ENCODE peak calls at places on chromosomes 12 and 14, in seven cellular contexts. O is nucleus accumbens; E is activated gamma-delta T cell treated with anti-CD3 and anti-CD28 coated beads, Interleukin-2, amount 50 U/mL, for 16 hours; A is right lobe of liver; R is putamen; N is NCI-H774; T is GM12864. C is an unnamed sample.

GRCh38 chr12:44465139-44465538 is 411.0 kb downstream of the NELL2 start:
- DNase-seq in O (no peak), E (no peak), A (no peak), R (no peak), N (no peak), T (no peak), C (no peak)

GRCh38 chr14:28742171-28742846 is 24.3 kb upstream of the FOXG1 start:
- DNase-seq in O (no peak), E (no peak), A (no peak), R (no peak), N (no peak), T (no peak), C (no peak)

GRCh38 chr14:68630081-68630571 is 162.7 kb downstream of the ZFP36L1 start:
- DNase-seq in O (no peak), E (no peak), A (no peak), R (no peak), N (no peak), T (no peak), C (no peak)

GRCh38 chr12:103814436-103814835 is 26.6 kb downstream of the NT5DC3 start:
- DNase-seq in O (no peak), E (no peak), A (no peak), R (no peak), N (no peak), T (no peak), C (peak; percentile 52)

GRCh38 chr14:95136631-95137030 is 20.7 kb downstream of the DICER1 start:
- DNase-seq in O (no peak), E (no peak), A (no peak), R (no peak), N (no peak), T (no peak), C (peak; percentile 8)

GRCh38 chr12:10189653-10190052 is 10.8 kb downstream of the TMEM52B start:
- DNase-seq in O (no peak), E (no peak), A (no peak), R (no peak), N (no peak), T (no peak), C (peak; percentile 39)

GRCh38 chr12:75747572-75747995 is 236.2 kb upstream of the KRR1 start:
- DNase-seq in O (no peak), E (no peak), A (no peak), R (no peak), N (no peak), T (no peak), C (peak; percentile 91)

GRCh38 chr12:119259483-119259882 is 75.0 kb upstream of the CCDC60 start:
- DNase-seq in O (no peak), E (no peak), A (no peak), R (no peak), N (no peak), T (no peak), C (no peak)

GRCh38 chr12:128621304-128621703 is 202.5 kb downstream of the SLC15A4 start:
- DNase-seq in O (no peak), E (no peak), A (no peak), R (no peak), N (no peak), T (no peak), C (no peak)

GRCh38 chr12:40314927-40315326 is 90.1 kb downstream of the LRRK2 start:
- DNase-seq in O (no peak), E (no peak), A (no peak), R (no peak), N (no peak), T (no peak), C (no peak)

GRCh38 chr12:72281145-72281544 is 9.0 kb downstream of the TRHDE start:
- DNase-seq in O (no peak), E (no peak), A (no peak), R (no peak), N (no peak), T (no peak), C (peak; percentile 82)

GRCh38 chr12:42119085-42119633 is 25.5 kb downstream of the GXYLT1 start:
- DNase-seq in O (no peak), E (no peak), A (no peak), R (no peak), N (no peak), T (no peak), C (peak; percentile 86)

GRCh38 chr12:69026341-69026740 is 93.4 kb upstream of the CPM start:
- DNase-seq in O (no peak), E (no peak), A (no peak), R (no peak), N (no peak), T (no peak), C (no peak)

GRCh38 chr14:64763801-64764511 is 59.7 kb downstream of the PLEKHG3 start:
- DNase-seq in O (no peak), E (no peak), A (no peak), R (no peak), N (no peak), T (no peak), C (peak; percentile 26)

GRCh38 chr12:119179335-119180021 is 747 bp downstream of the HSPB8 start:
- DNase-seq in O (no peak), E (no peak), A (peak; percentile 35), R (no peak), N (no peak), T (no peak), C (peak; percentile 49)

GRCh38 chr14:103281496-103282231 is 52.4 kb upstream of the EIF5 start:
- DNase-seq in O (no peak), E (no peak), A (peak; percentile 80), R (no peak), N (no peak), T (no peak), C (peak; percentile 40)

GRCh38 chr14:75150150-75150549 is 23.3 kb upstream of the NEK9 start:
- DNase-seq in O (no peak), E (no peak), A (no peak), R (no peak), N (no peak), T (no peak), C (peak; percentile 10)

GRCh38 chr12:4148418-4149056 is 125.0 kb upstream of the CCND2 start:
- DNase-seq in O (no peak), E (no peak), A (peak; percentile 45), R (no peak), N (no peak), T (peak; percentile 68), C (no peak)

GRCh38 chr12:127929172-127929571 is 337.8 kb upstream of the TMEM132C start:
- DNase-seq in O (no peak), E (no peak), A (no peak), R (no peak), N (no peak), T (no peak), C (no peak)

GRCh38 chr12:93223440-93224426 is 154.0 kb upstream of the NUDT4 start:
- DNase-seq in O (no peak), E (no peak), A (no peak), R (no peak), N (peak; percentile 31), T (no peak), C (peak; percentile 51)

GRCh38 chr14:50044040-50044651 is 72.2 kb downstream of the VCPKMT start:
- DNase-seq in O (no peak), E (no peak), A (no peak), R (no peak), N (no peak), T (no peak), C (no peak)

GRCh38 chr14:99387880-99388279 is 92.8 kb downstream of the SETD3 start:
- DNase-seq in O (no peak), E (no peak), A (no peak), R (no peak), N (no peak), T (no peak), C (no peak)

C was measured in fibroblast of lung.